ENCODE peak calls at places on chromosomes 6 and 20, in seven cellular contexts. P, L, T, E, M, N and V are unnamed samples. For H3K4me1, the result is how much of the 10 kb centered on the place peaks cover.

GRCh38 chr20:50302463-50303041 is 111.9 kb downstream of the CEBPB start:
- DNase-seq in P (no peak), L (no peak), T (no peak), E (no peak), M (no peak), N (no peak), V (peak)

GRCh38 chr6:33975631-33976424 is 170.1 kb downstream of the GRM4 start:
- DNase-seq in P (no peak), L (peak), T (peak), E (no peak), M (no peak), N (no peak), V (no peak)

GRCh38 chr6:170257376-170257775 is 33.5 kb downstream of the DLL1 start:
- DNase-seq in P (no peak), L (no peak), T (no peak), E (no peak), M (no peak), N (no peak), V (no peak)

GRCh38 chr6:110950443-110950842 is 8.1 kb upstream of the GTF3C6 start:
- DNase-seq in P (no peak), L (no peak), T (no peak), E (no peak), M (no peak), N (peak), V (no peak)

GRCh38 chr6:93136111-93136510 is 283.2 kb downstream of the EPHA7 start:
- DNase-seq in P (no peak), L (peak), T (no peak), E (no peak), M (no peak), N (no peak), V (no peak)

GRCh38 chr20:64226686-64227576 is 28.6 kb upstream of the PCMTD2 start:
- DNase-seq in P (no peak), L (no peak), T (no peak), E (no peak), M (no peak), N (no peak), V (no peak)

GRCh38 chr6:89133981-89134380 is 11.9 kb upstream of the PM20D2 start:
- DNase-seq in P (no peak), L (no peak), T (no peak), E (no peak), M (no peak), N (no peak), V (no peak)

GRCh38 chr6:14728396-14729024 is 517.4 kb upstream of the JARID2 start:
- DNase-seq in P (peak), L (no peak), T (no peak), E (peak), M (peak), N (peak), V (peak)

GRCh38 chr6:45327956-45328522 is at the start of gene RUNX2:
- DNase-seq in P (no peak), L (no peak), T (no peak), E (no peak), M (no peak), N (peak), V (peak)

GRCh38 chr6:88989215-88989614 is 25.8 kb upstream of the RNGTT start:
- DNase-seq in P (no peak), L (no peak), T (no peak), E (no peak), M (no peak), N (no peak), V (peak)

GRCh38 chr6:41372526-41373366 is 37.3 kb downstream of the NCR2 start:
- DNase-seq in P (no peak), L (peak), T (no peak), E (no peak), M (no peak), N (peak), V (no peak)

GRCh38 chr6:57173886-57174510 is 1.9 kb downstream of the BAG2 start:
- DNase-seq in P (no peak), L (peak), T (no peak), E (no peak), M (no peak), N (peak), V (peak)

GRCh38 chr6:54875539-54875938 is 29.0 kb downstream of the FAM83B start:
- DNase-seq in P (no peak), L (no peak), T (no peak), E (no peak), M (no peak), N (no peak), V (no peak)

GRCh38 chr6:168737481-168737880 is 296.5 kb downstream of the SMOC2 start:
- DNase-seq in P (no peak), L (no peak), T (no peak), E (no peak), M (no peak), N (no peak), V (no peak)

GRCh38 chr6:165889636-165890403 is 226.8 kb upstream of the PDE10A start:
- DNase-seq in P (no peak), L (peak), T (no peak), E (no peak), M (peak), N (peak), V (no peak)

GRCh38 chr6:130557481-130558112 is 191.8 kb downstream of the TMEM200A start:
- DNase-seq in P (no peak), L (no peak), T (no peak), E (no peak), M (no peak), N (no peak), V (no peak)

GRCh38 chr6:782141-782540 is 89.2 kb upstream of the EXOC2 start:
- DNase-seq in P (no peak), L (no peak), T (no peak), E (no peak), M (no peak), N (no peak), V (no peak)

GRCh38 chr6:14682821-14683220 is 563.0 kb upstream of the JARID2 start:
- DNase-seq in P (no peak), L (no peak), T (no peak), E (no peak), M (no peak), N (peak), V (no peak)

GRCh38 chr6:105988321-105988720 is 97.8 kb upstream of the PRDM1 start:
- DNase-seq in P (no peak), L (no peak), T (no peak), E (no peak), M (no peak), N (no peak), V (peak)

GRCh38 chr6:49888742-49889431 is 22.6 kb upstream of the CRISP1 start:
- DNase-seq in P (no peak), L (no peak), T (no peak), E (no peak), M (no peak), N (no peak), V (no peak)

GRCh38 chr6:103798166-103798565 is 1061.6 kb downstream of the HACE1 start:
- DNase-seq in P (no peak), L (no peak), T (no peak), E (no peak), M (no peak), N (no peak), V (no peak)

GRCh38 chr6:125546827-125547226 is 202.6 kb upstream of the HEY2 start:
- DNase-seq in P (no peak), L (no peak), T (no peak), E (no peak), M (no peak), N (peak), V (no peak)

GRCh38 chr6:16758163-16758975 is 2.9 kb downstream of the ATXN1 start:
- DNase-seq in P (no peak), L (peak), T (no peak), E (no peak), M (no peak), N (peak), V (peak)

GRCh38 chr6:115729036-115729435 is 331.7 kb downstream of the FRK start:
- DNase-seq in P (no peak), L (no peak), T (no peak), E (no peak), M (no peak), N (no peak), V (no peak)

GRCh38 chr20:57593134-57593886 is 26.9 kb downstream of the ZBP1 start:
- DNase-seq in P (no peak), L (peak), T (no peak), E (no peak), M (peak), N (no peak), V (no peak)

GRCh38 chr20:36304786-36305495 is 1.2 kb upstream of the DLGAP4 start:
- DNase-seq in P (no peak), L (peak), T (no peak), E (no peak), M (no peak), N (no peak), V (no peak)

GRCh38 chr6:104604643-104605042 is 255.1 kb downstream of the HACE1 start:
- DNase-seq in P (no peak), L (no peak), T (no peak), E (no peak), M (no peak), N (no peak), V (no peak)

GRCh38 chr6:129544892-129545612 is 164.9 kb downstream of the ARHGAP18 start:
- DNase-seq in P (no peak), L (no peak), T (no peak), E (no peak), M (no peak), N (no peak), V (no peak)

GRCh38 chr6:158008894-158009891 is 27.5 kb downstream of the SYNJ2 start:
- DNase-seq in P (peak), L (no peak), T (peak), E (peak), M (peak), N (peak), V (peak)

DNA sequence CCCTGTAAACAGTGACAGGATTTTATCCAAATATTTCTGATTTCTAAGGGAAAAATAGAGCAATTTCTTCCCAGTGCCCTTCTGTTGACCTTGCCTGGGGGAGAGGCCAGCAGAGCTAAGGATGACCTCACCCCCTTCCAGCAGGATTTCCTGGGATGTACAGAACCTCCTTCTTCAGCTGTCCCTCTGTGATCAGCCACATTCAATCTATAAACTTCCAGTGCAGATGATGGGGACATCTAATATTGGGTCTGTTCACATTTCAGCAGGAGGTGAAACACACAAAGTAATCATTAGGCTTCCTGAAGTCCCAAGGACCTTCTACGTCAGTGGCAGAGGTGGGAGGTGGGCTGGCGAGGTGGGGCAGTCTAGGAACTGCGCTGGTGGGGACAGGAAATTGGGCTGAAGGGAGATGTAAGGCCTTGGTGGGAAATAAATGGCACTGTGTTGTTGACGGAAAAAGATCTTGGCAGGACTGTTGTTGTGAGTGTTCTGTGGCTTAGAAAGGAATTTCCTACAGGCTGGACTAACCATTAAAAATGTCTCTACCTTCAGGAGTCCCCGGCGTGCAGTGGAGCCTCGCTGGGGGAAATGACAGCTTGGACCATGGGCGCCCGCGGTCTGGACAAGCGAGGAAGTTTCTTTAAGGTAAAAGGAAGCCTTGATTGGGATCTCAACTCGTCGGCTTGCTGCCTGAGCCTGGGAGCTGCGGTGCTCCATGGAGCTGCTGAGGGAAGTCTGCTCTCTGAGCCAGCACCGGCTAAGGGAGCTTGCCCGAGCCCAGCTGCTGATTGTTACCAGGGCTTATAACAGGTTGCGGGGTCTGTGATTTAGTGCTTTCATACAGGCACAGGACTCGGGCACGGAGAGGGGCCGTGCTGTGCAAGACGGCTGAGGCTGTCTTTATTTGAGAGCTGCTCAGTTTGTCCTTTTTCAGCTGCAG is 127.9 kb upstream of the NAA20 start:
- DNase-seq in P (peak), L (no peak), T (no peak), E (peak), M (peak), N (peak), V (peak)
- H3K4me3 ChIP-seq in P (peak), L (no peak), T (peak), E (peak), M (peak), N (no peak), V (peak)

GRCh38 chr6:141906569-141907080 is 226.1 kb upstream of the GJE1 start:
- DNase-seq in P (no peak), L (no peak), T (no peak), E (no peak), M (no peak), N (no peak), V (no peak)
- H3K4me1 ChIP-seq in P (under half), L (under half), T (under half), E (under half), M (under half), N (under half), V (under half)

GRCh38 chr6:1821188-1822183 is 211.8 kb downstream of the FOXC1 start:
- DNase-seq in P (no peak), L (no peak), T (no peak), E (no peak), M (no peak), N (no peak), V (peak)
- H3K4me3 ChIP-seq in P (no peak), L (no peak), T (no peak), E (peak), M (no peak), N (no peak), V (peak)

GRCh38 chr20:62158088-62158400 is 14.5 kb downstream of the SS18L1 start:
- DNase-seq in P (no peak), L (no peak), T (no peak), E (no peak), M (no peak), N (no peak), V (no peak)

GRCh38 chr20:62157387-62158087 is 14.0 kb downstream of the SS18L1 start:
- DNase-seq in P (no peak), L (no peak), T (no peak), E (no peak), M (no peak), N (no peak), V (no peak)

GRCh38 chr20:62155428-62156253 is 12.1 kb downstream of the SS18L1 start:
- DNase-seq in P (no peak), L (no peak), T (no peak), E (no peak), M (no peak), N (no peak), V (peak)

GRCh38 chr20:62156592-62157386 is 13.2 kb downstream of the SS18L1 start:
- DNase-seq in P (peak), L (peak), T (peak), E (peak), M (peak), N (peak), V (peak)

DNA sequence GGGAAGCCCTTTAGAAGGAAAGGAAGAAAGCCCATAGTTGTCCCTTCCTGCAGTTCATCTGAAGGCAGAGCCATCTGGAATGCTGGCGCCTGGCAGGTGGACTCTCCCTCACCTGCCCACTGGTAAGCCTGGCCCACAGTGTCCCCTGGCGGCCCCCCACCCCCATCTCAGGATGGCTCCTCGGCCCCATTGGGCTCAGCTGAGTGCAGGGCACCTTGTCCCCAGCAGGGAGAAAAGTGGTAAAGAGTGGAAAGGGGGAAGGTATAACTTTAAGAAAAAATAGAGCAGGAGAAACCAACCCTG is 12.6 kb downstream of the SS18L1 start:
- DNase-seq in P (no peak), L (no peak), T (no peak), E (no peak), M (no peak), N (no peak), V (no peak)
- H3K4me1 ChIP-seq in P (under half), L (under half), T (under half), E (under half), M (under half), N (under half), V (under half)

GRCh38 chr6:26437550-26437949 is 2.8 kb upstream of the BTN3A3 start:
- DNase-seq in P (no peak), L (no peak), T (no peak), E (no peak), M (no peak), N (no peak), V (no peak)

GRCh38 chr6:26439151-26439550 is 1.2 kb upstream of the BTN3A3 start:
- DNase-seq in P (no peak), L (no peak), T (no peak), E (no peak), M (no peak), N (no peak), V (no peak)

GRCh38 chr6:26432622-26433021 is 7.7 kb upstream of the BTN3A3 start:
- DNase-seq in P (no peak), L (no peak), T (no peak), E (no peak), M (no peak), N (no peak), V (peak)

GRCh38 chr6:26438000-26438399 is 2.3 kb upstream of the BTN3A3 start:
- DNase-seq in P (no peak), L (no peak), T (no peak), E (no peak), M (no peak), N (no peak), V (no peak)

DNA sequence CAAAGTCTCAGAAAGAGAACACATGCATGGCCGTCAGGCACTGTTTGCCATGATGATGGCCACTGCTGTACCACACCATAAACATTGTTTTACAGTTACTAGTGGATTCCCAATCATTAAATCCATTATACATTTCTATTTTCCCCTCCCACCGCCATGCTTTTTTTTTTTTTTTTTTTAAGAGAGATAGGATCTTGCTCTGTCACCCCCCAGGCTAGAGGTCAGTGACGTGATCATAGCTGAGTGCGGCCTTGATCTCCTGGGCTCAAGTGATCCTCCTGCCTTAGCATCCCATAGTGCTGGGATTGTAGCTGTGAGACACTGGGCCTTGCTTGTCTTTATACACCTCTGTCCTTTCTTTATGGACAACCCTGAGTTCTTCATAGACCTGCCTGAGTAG is 4.3 kb upstream of the BTN3A3 start:
- DNase-seq in P (no peak), L (no peak), T (no peak), E (no peak), M (no peak), N (no peak), V (no peak)
- H3K4me3 ChIP-seq in P (no peak), L (no peak), T (no peak), E (no peak), M (no peak), N (no peak), V (no peak)

DNA sequence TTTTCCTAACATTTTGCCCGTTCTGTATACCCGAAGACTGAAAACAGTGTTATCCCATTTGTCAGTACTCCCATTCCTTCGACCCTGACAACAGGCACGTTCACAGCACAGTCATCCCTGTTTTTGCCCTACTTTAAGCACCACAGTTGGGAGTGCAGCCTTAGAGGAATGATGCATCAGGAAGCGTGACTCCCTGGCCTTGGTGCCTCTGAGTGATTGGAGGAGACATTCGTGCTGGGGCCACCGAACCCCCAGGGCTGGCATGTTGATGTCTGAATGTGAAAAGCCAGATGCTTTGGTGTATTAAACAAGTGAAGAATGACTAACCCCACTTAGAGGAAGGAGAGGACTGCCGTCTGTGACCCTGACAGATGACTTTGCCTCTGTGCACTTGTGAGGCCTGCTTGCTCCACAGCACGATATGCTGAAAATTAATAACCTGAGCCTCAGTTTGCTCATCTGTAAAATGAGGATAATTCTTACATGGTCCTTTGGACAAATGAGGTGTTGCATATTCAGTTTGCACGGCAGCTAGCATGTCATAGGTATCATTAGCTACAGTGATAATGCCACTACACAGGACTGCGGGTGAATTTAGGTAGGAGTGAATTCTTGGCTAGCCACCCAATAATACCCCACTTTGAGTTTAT is 36.0 kb downstream of the STK35 start:
- DNase-seq in P (no peak), L (no peak), T (no peak), E (no peak), M (no peak), N (peak), V (peak)
- H3K4me1 ChIP-seq in P (under half), L (under half), T (under half), E (half or more), M (under half), N (under half), V (half or more)

GRCh38 chr6:90940812-90941481 is 354.1 kb upstream of the MAP3K7 start:
- DNase-seq in P (no peak), L (peak), T (no peak), E (no peak), M (no peak), N (peak), V (peak)
- H3K4me3 ChIP-seq in P (no peak), L (no peak), T (no peak), E (no peak), M (no peak), N (no peak), V (no peak)

GRCh38 chr6:96613291-96613999 is 50.5 kb downstream of the FHL5 start:
- DNase-seq in P (no peak), L (no peak), T (no peak), E (no peak), M (no peak), N (no peak), V (no peak)
- H3K4me1 ChIP-seq in P (under half), L (under half), T (under half), E (under half), M (under half), N (under half), V (under half)